ENCODE peak calls at places on chromosomes 6 and 20, in seven cellular contexts. B is psoas muscle; G is A673; N is MM.1S; M is SJSA1; F is upper lobe of left lung; X is naive thymus-derived CD4-positive, alpha-beta T cell. W is an unnamed sample.

GRCh38 chr6:20325641-20326421 is 75.8 kb upstream of the E2F3 start:
- DNase-seq in B (no peak), G (no peak), N (no peak), M (no peak), F (no peak), X (no peak), W (no peak)

GRCh38 chr6:38997128-38997761 is 51.3 kb upstream of the GLP1R start:
- DNase-seq in B (no peak), G (peak; percentile 47), N (no peak), M (no peak), F (no peak), X (peak; percentile 27), W (no peak)

GRCh38 chr6:99590728-99591672 is 15.6 kb upstream of the PRDM13 start:
- DNase-seq in B (peak; percentile 53), G (no peak), N (no peak), M (no peak), F (peak; percentile 87), X (no peak), W (no peak)

GRCh38 chr6:2616796-2617195 is 133.9 kb downstream of the MYLK4 start:
- DNase-seq in B (no peak), G (peak; percentile 71), N (no peak), M (no peak), F (no peak), X (no peak), W (no peak)

GRCh38 chr6:73364121-73364520 is 1.7 kb downstream of the KHDC3L start:
- DNase-seq in B (no peak), G (no peak), N (no peak), M (no peak), F (no peak), X (no peak), W (no peak)

GRCh38 chr6:20092071-20092566 is 120.2 kb downstream of the MBOAT1 start:
- DNase-seq in B (no peak), G (peak; percentile 69), N (peak; percentile 23), M (no peak), F (no peak), X (peak; percentile 14), W (no peak)

GRCh38 chr6:7723041-7723447 is 2.9 kb upstream of the BMP6 start:
- DNase-seq in B (peak; percentile 85), G (peak; percentile 88), N (peak; percentile 75), M (peak; percentile 86), F (no peak), X (peak; percentile 21), W (no peak)

GRCh38 chr6:165876568-165876967 is 213.5 kb upstream of the PDE10A start:
- DNase-seq in B (peak; percentile 74), G (no peak), N (no peak), M (no peak), F (no peak), X (no peak), W (no peak)

GRCh38 chr20:25543068-25543467 is 42.3 kb downstream of the NINL start:
- DNase-seq in B (no peak), G (peak; percentile 56), N (no peak), M (no peak), F (no peak), X (no peak), W (no peak)

GRCh38 chr6:121314407-121315112 is 19.7 kb downstream of the TBC1D32 start:
- DNase-seq in B (no peak), G (no peak), N (no peak), M (no peak), F (no peak), X (no peak), W (no peak)

GRCh38 chr6:78836610-78837009 is 30.7 kb upstream of the IRAK1BP1 start:
- DNase-seq in B (no peak), G (no peak), N (no peak), M (no peak), F (no peak), X (no peak), W (no peak)

GRCh38 chr6:72290620-72291019 is 331.2 kb upstream of the KCNQ5 start:
- DNase-seq in B (no peak), G (no peak), N (no peak), M (no peak), F (no peak), X (no peak), W (no peak)

GRCh38 chr6:5707646-5708045 is 299.1 kb downstream of the NRN1 start:
- DNase-seq in B (no peak), G (no peak), N (no peak), M (peak; percentile 36), F (peak; percentile 59), X (no peak), W (no peak)

GRCh38 chr6:41780623-41781301 is at the start of gene PRICKLE4:
- DNase-seq in B (peak; percentile 66), G (peak; percentile 17), N (no peak), M (no peak), F (peak; percentile 88), X (no peak), W (no peak)

GRCh38 chr6:152246554-152247337 is 390.4 kb downstream of the SYNE1 start:
- DNase-seq in B (no peak), G (no peak), N (no peak), M (no peak), F (no peak), X (no peak), W (no peak)

GRCh38 chr20:50745634-50746137 is 14.3 kb downstream of the PARD6B start:
- DNase-seq in B (no peak), G (no peak), N (no peak), M (no peak), F (no peak), X (no peak), W (no peak)

GRCh38 chr20:31516166-31516565 is 1.9 kb downstream of the HM13 start:
- DNase-seq in B (no peak), G (no peak), N (no peak), M (no peak), F (no peak), X (no peak), W (no peak)

GRCh38 chr6:154164397-154164796 is 125.4 kb downstream of the OPRM1 start:
- DNase-seq in B (no peak), G (no peak), N (no peak), M (no peak), F (no peak), X (no peak), W (peak; percentile 46)

GRCh38 chr20:13412806-13413445 is 191.9 kb downstream of the ISM1 start:
- DNase-seq in B (no peak), G (no peak), N (no peak), M (no peak), F (no peak), X (no peak), W (no peak)

GRCh38 chr20:35657271-35657670 is 7.4 kb downstream of the CPNE1 start:
- DNase-seq in B (no peak), G (no peak), N (no peak), M (no peak), F (no peak), X (peak; percentile 12), W (no peak)

GRCh38 chr20:35661013-35661412 is 3.7 kb downstream of the CPNE1 start:
- DNase-seq in B (no peak), G (no peak), N (peak; percentile 22), M (no peak), F (no peak), X (no peak), W (no peak)

GRCh38 chr20:35662541-35662940 is 2.2 kb downstream of the CPNE1 start:
- DNase-seq in B (no peak), G (no peak), N (no peak), M (no peak), F (no peak), X (no peak), W (no peak)

GRCh38 chr20:35661908-35662307 is 2.8 kb downstream of the CPNE1 start:
- DNase-seq in B (no peak), G (no peak), N (no peak), M (no peak), F (no peak), X (no peak), W (no peak)

GRCh38 chr20:35660122-35660937 is 4.4 kb downstream of the CPNE1 start:
- DNase-seq in B (no peak), G (no peak), N (no peak), M (no peak), F (no peak), X (no peak), W (no peak)
- H3K4me3 ChIP-seq in B (peak overlapping the region; percentile 75), G (no peak overlapping the region), N (no peak overlapping the region), M (no peak overlapping the region), F (no peak overlapping the region), X (peak overlapping the region; percentile 20), W (no peak overlapping the region)

GRCh38 chr6:53241936-53242335 is 93.3 kb upstream of the GCM1 start:
- DNase-seq in B (no peak), G (no peak), N (no peak), M (no peak), F (no peak), X (no peak), W (no peak)

GRCh38 chr6:53246924-53247323 is 98.3 kb upstream of the GCM1 start:
- DNase-seq in B (no peak), G (no peak), N (no peak), M (no peak), F (no peak), X (no peak), W (no peak)

GRCh38 chr6:53244958-53245357 is 96.3 kb upstream of the GCM1 start:
- DNase-seq in B (no peak), G (no peak), N (peak; percentile 58), M (no peak), F (no peak), X (no peak), W (no peak)

GRCh38 chr6:53240763-53241162 is 92.1 kb upstream of the GCM1 start:
- DNase-seq in B (no peak), G (no peak), N (no peak), M (no peak), F (no peak), X (no peak), W (no peak)

DNA sequence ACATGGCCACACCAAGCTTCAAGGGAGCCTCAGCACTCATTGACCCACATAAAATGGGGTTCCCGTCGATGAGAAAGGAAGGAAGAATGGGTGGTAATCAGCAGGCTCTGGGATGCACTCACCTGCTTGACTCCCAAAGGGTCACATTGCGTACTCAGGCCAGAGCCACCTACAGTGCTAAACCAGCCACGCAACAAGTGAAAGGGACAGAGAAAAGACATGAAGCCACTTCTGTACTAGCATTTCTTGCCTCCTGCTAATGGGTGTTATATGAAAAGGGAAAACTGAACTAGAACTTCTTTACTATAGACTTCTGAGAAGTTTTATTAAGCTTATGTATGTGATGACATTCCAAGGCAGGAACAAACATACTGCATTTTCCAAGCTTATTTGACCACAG is 95.9 kb upstream of the GCM1 start:
- DNase-seq in B (no peak), G (no peak), N (no peak), M (no peak), F (no peak), X (no peak), W (no peak)
- H3K27ac ChIP-seq in B (no peak overlapping the region), G (no peak overlapping the region), N (no peak overlapping the region), M (no peak overlapping the region), F (peak overlapping the region; percentile 51), X (no peak overlapping the region), W (no peak overlapping the region)

DNA sequence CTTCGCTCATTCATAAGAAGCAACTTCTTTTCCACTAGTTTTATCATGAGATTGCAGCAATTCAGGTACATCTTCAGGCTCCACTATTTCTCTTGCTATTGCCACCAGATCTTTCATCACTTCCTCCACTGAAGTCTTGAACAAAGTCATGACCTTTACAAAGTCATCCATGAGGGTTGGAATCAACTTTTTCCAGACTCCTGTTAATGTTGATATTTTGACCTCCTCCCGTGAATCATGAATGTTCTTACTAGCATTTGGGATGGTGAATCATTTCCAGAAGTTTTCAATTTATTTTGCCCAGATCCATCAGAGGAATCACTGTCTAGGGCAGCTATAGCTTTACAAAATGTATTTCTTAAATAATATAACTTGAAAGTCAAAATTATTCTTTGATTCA is 1.5 kb downstream of the CENPQ start:
- DNase-seq in B (no peak), G (no peak), N (no peak), M (no peak), F (no peak), X (no peak), W (no peak)
- H3K4me3 ChIP-seq in B (no peak overlapping the region), G (peak overlapping the region; percentile 66), N (peak overlapping the region; percentile 95), M (no peak overlapping the region), F (no peak overlapping the region), X (no peak overlapping the region), W (no peak overlapping the region)

GRCh38 chr6:133277895-133278545 is 36.9 kb downstream of the EYA4 start:
- DNase-seq in B (no peak), G (no peak), N (no peak), M (no peak), F (no peak), X (no peak), W (no peak)
- H3K27ac ChIP-seq in B (peak overlapping the region; percentile 60), G (no peak overlapping the region), N (no peak overlapping the region), M (no peak overlapping the region), F (no peak overlapping the region), X (no peak overlapping the region), W (no peak overlapping the region)